ENCODE peak calls at places on chromosomes 6 and 20, in six cellular contexts. One of them, this sample, is unnamed.

GRCh38 chr6:40550096-40550731 is 37.0 kb downstream of the LRFN2 start:
- DNase-seq in pancreas: no peak
- DNase-seq in AG09319: peak
- DNase-seq in CD8-positive, alpha-beta T cell: no peak
- DNase-seq in right cardiac atrium: no peak
- DNase-seq in ovary: no peak
- DNase-seq in this sample: peak

GRCh38 chr6:15465212-15465611 is 197.6 kb downstream of the DTNBP1 start:
- DNase-seq in CD8-positive, alpha-beta T cell: no peak
- DNase-seq in pancreas: no peak
- DNase-seq in AG09319: no peak
- DNase-seq in ovary: no peak
- DNase-seq in right cardiac atrium: no peak
- DNase-seq in this sample: no peak

GRCh38 chr20:41408131-41408789 is 41.6 kb upstream of the EMILIN3 start:
- DNase-seq in right cardiac atrium: no peak
- DNase-seq in AG09319: no peak
- DNase-seq in ovary: no peak
- DNase-seq in CD8-positive, alpha-beta T cell: no peak
- DNase-seq in pancreas: no peak
- DNase-seq in this sample: no peak

GRCh38 chr6:4687989-4688947 is 87.9 kb upstream of the CDYL start:
- DNase-seq in pancreas: no peak
- DNase-seq in ovary: no peak
- DNase-seq in CD8-positive, alpha-beta T cell: no peak
- DNase-seq in AG09319: peak
- DNase-seq in right cardiac atrium: no peak
- DNase-seq in this sample: peak

GRCh38 chr20:38128691-38129090 is 36.4 kb downstream of the TGM2 start:
- DNase-seq in right cardiac atrium: no peak
- DNase-seq in AG09319: no peak
- DNase-seq in CD8-positive, alpha-beta T cell: no peak
- DNase-seq in pancreas: no peak
- DNase-seq in ovary: no peak
- DNase-seq in this sample: no peak

GRCh38 chr6:111230351-111231077 is 143.2 kb downstream of the SLC16A10 start:
- DNase-seq in ovary: no peak
- DNase-seq in CD8-positive, alpha-beta T cell: no peak
- DNase-seq in pancreas: no peak
- DNase-seq in right cardiac atrium: no peak
- DNase-seq in AG09319: peak
- DNase-seq in this sample: no peak

GRCh38 chr6:12354499-12354898 is 64.3 kb downstream of the EDN1 start:
- DNase-seq in AG09319: no peak
- DNase-seq in pancreas: no peak
- DNase-seq in right cardiac atrium: no peak
- DNase-seq in CD8-positive, alpha-beta T cell: no peak
- DNase-seq in ovary: no peak
- DNase-seq in this sample: no peak

GRCh38 chr6:15665237-15665636 is 2.4 kb upstream of the DTNBP1 start:
- DNase-seq in pancreas: no peak
- DNase-seq in ovary: no peak
- DNase-seq in AG09319: no peak
- DNase-seq in right cardiac atrium: no peak
- DNase-seq in CD8-positive, alpha-beta T cell: no peak
- DNase-seq in this sample: no peak

GRCh38 chr6:23137596-23137995 is 568.2 kb downstream of the HDGFL1 start:
- DNase-seq in right cardiac atrium: no peak
- DNase-seq in CD8-positive, alpha-beta T cell: no peak
- DNase-seq in AG09319: no peak
- DNase-seq in pancreas: no peak
- DNase-seq in ovary: no peak
- DNase-seq in this sample: peak

GRCh38 chr20:60543598-60543997 is 585.4 kb downstream of the CDH26 start:
- DNase-seq in pancreas: no peak
- DNase-seq in AG09319: no peak
- DNase-seq in right cardiac atrium: no peak
- DNase-seq in CD8-positive, alpha-beta T cell: no peak
- DNase-seq in ovary: no peak
- DNase-seq in this sample: no peak

GRCh38 chr6:127267742-127268588 is 1.3 kb downstream of the RNF146 start:
- DNase-seq in AG09319: no peak
- DNase-seq in right cardiac atrium: no peak
- DNase-seq in CD8-positive, alpha-beta T cell: no peak
- DNase-seq in ovary: no peak
- DNase-seq in pancreas: no peak
- DNase-seq in this sample: no peak

GRCh38 chr20:48288930-48289507 is 503.7 kb upstream of the SULF2 start:
- DNase-seq in ovary: no peak
- DNase-seq in right cardiac atrium: no peak
- DNase-seq in AG09319: no peak
- DNase-seq in CD8-positive, alpha-beta T cell: no peak
- DNase-seq in pancreas: no peak
- DNase-seq in this sample: no peak

GRCh38 chr6:146850238-146850896 is 251.6 kb downstream of the ADGB start:
- DNase-seq in ovary: no peak
- DNase-seq in pancreas: no peak
- DNase-seq in AG09319: no peak
- DNase-seq in CD8-positive, alpha-beta T cell: no peak
- DNase-seq in right cardiac atrium: no peak
- DNase-seq in this sample: no peak

GRCh38 chr6:154731296-154732218 is 1.7 kb upstream of the SCAF8 start:
- DNase-seq in CD8-positive, alpha-beta T cell: no peak
- DNase-seq in ovary: no peak
- DNase-seq in AG09319: no peak
- DNase-seq in pancreas: no peak
- DNase-seq in right cardiac atrium: no peak
- DNase-seq in this sample: no peak

GRCh38 chr20:24584538-24585356 is 115.3 kb downstream of the SYNDIG1 start:
- DNase-seq in pancreas: no peak
- DNase-seq in right cardiac atrium: peak
- DNase-seq in CD8-positive, alpha-beta T cell: no peak
- DNase-seq in AG09319: no peak
- DNase-seq in ovary: no peak
- DNase-seq in this sample: no peak

GRCh38 chr6:10268661-10269060 is 146.2 kb downstream of the TFAP2A start:
- DNase-seq in pancreas: no peak
- DNase-seq in CD8-positive, alpha-beta T cell: no peak
- DNase-seq in right cardiac atrium: no peak
- DNase-seq in ovary: no peak
- DNase-seq in AG09319: no peak
- DNase-seq in this sample: peak

GRCh38 chr6:158649289-158650143 is at the start of gene SYTL3:
- DNase-seq in ovary: no peak
- DNase-seq in pancreas: no peak
- DNase-seq in AG09319: no peak
- DNase-seq in right cardiac atrium: peak
- DNase-seq in CD8-positive, alpha-beta T cell: peak
- DNase-seq in this sample: no peak

GRCh38 chr6:166078294-166078693 is 89.4 kb downstream of the TBXT start:
- DNase-seq in pancreas: no peak
- DNase-seq in right cardiac atrium: no peak
- DNase-seq in ovary: no peak
- DNase-seq in AG09319: no peak
- DNase-seq in CD8-positive, alpha-beta T cell: no peak
- DNase-seq in this sample: no peak

GRCh38 chr6:41746068-41746467 is 1.1 kb downstream of the PGC start:
- DNase-seq in CD8-positive, alpha-beta T cell: no peak
- DNase-seq in right cardiac atrium: no peak
- DNase-seq in ovary: no peak
- DNase-seq in pancreas: no peak
- DNase-seq in AG09319: no peak
- DNase-seq in this sample: no peak

GRCh38 chr20:33470457-33470856 is 19.4 kb upstream of the CBFA2T2 start:
- DNase-seq in CD8-positive, alpha-beta T cell: no peak
- DNase-seq in pancreas: no peak
- DNase-seq in AG09319: no peak
- DNase-seq in ovary: no peak
- DNase-seq in right cardiac atrium: no peak
- DNase-seq in this sample: no peak

GRCh38 chr6:34235605-34236422 is 859 bp upstream of the HMGA1 start:
- DNase-seq in CD8-positive, alpha-beta T cell: peak
- DNase-seq in pancreas: peak
- DNase-seq in AG09319: no peak
- DNase-seq in ovary: peak
- DNase-seq in right cardiac atrium: peak
- DNase-seq in this sample: no peak

GRCh38 chr20:573414-574296 is 30.1 kb upstream of the CSNK2A1 start:
- DNase-seq in ovary: no peak
- DNase-seq in right cardiac atrium: no peak
- DNase-seq in AG09319: no peak
- DNase-seq in pancreas: no peak
- DNase-seq in CD8-positive, alpha-beta T cell: no peak
- DNase-seq in this sample: no peak

GRCh38 chr6:170260686-170261085 is 30.2 kb downstream of the DLL1 start:
- DNase-seq in ovary: no peak
- DNase-seq in AG09319: no peak
- DNase-seq in pancreas: no peak
- DNase-seq in CD8-positive, alpha-beta T cell: no peak
- DNase-seq in right cardiac atrium: no peak
- DNase-seq in this sample: no peak

GRCh38 chr6:51855310-51856082 is 231.9 kb downstream of the PKHD1 start:
- DNase-seq in CD8-positive, alpha-beta T cell: no peak
- DNase-seq in AG09319: peak
- DNase-seq in pancreas: no peak
- DNase-seq in right cardiac atrium: no peak
- DNase-seq in ovary: no peak
- DNase-seq in this sample: no peak

GRCh38 chr6:118319890-118320289 is 228.2 kb upstream of the PLN start:
- DNase-seq in ovary: no peak
- DNase-seq in right cardiac atrium: no peak
- DNase-seq in AG09319: no peak
- DNase-seq in pancreas: no peak
- DNase-seq in CD8-positive, alpha-beta T cell: no peak
- DNase-seq in this sample: no peak

GRCh38 chr20:36270744-36271638 is 34.7 kb downstream of the AAR2 start:
- DNase-seq in right cardiac atrium: no peak
- DNase-seq in pancreas: no peak
- DNase-seq in CD8-positive, alpha-beta T cell: no peak
- DNase-seq in ovary: no peak
- DNase-seq in AG09319: no peak
- DNase-seq in this sample: no peak

GRCh38 chr20:7744411-7744810 is 195.8 kb downstream of the HAO1 start:
- DNase-seq in CD8-positive, alpha-beta T cell: no peak
- DNase-seq in ovary: no peak
- DNase-seq in right cardiac atrium: no peak
- DNase-seq in AG09319: no peak
- DNase-seq in pancreas: no peak
- DNase-seq in this sample: no peak

GRCh38 chr6:10431423-10432164 is 16.7 kb upstream of the TFAP2A start:
- DNase-seq in right cardiac atrium: no peak
- DNase-seq in CD8-positive, alpha-beta T cell: no peak
- DNase-seq in ovary: no peak
- DNase-seq in AG09319: no peak
- DNase-seq in pancreas: no peak
- DNase-seq in this sample: no peak

GRCh38 chr20:58714340-58714922 is 21.8 kb downstream of the NPEPL1 start:
- DNase-seq in AG09319: no peak
- DNase-seq in ovary: peak
- DNase-seq in right cardiac atrium: peak
- DNase-seq in pancreas: peak
- DNase-seq in CD8-positive, alpha-beta T cell: no peak
- DNase-seq in this sample: no peak

GRCh38 chr20:50348118-50348517 is 157.5 kb downstream of the CEBPB start:
- DNase-seq in ovary: no peak
- DNase-seq in AG09319: no peak
- DNase-seq in CD8-positive, alpha-beta T cell: no peak
- DNase-seq in right cardiac atrium: peak
- DNase-seq in pancreas: no peak
- DNase-seq in this sample: no peak

GRCh38 chr20:58645277-58645968 is 5.7 kb upstream of the STX16 start:
- DNase-seq in CD8-positive, alpha-beta T cell: no peak
- DNase-seq in AG09319: no peak
- DNase-seq in pancreas: no peak
- DNase-seq in ovary: no peak
- DNase-seq in right cardiac atrium: no peak
- DNase-seq in this sample: no peak

This sample was measured in NCI-H2227 treated with DMSO at 0.1 percent for 48 hours.